ENCODE peak calls at places on chromosomes 6 and 20, in four cellular contexts. H, E, L and B are unnamed samples.

GRCh38 chr6:106037060-106037459 is 49.1 kb upstream of the PRDM1 start:
- DNase-seq in H (no peak), E (no peak), L (no peak), B (no peak)

GRCh38 chr6:165925474-165926156 is 242.0 kb downstream of the TBXT start:
- DNase-seq in H (no peak), E (no peak), L (no peak), B (no peak)

GRCh38 chr20:50005378-50006020 is 22.7 kb downstream of the SNAI1 start:
- DNase-seq in H (no peak), E (no peak), L (no peak), B (no peak)

GRCh38 chr6:136782021-136782770 is 10.1 kb downstream of the MAP3K5 start:
- DNase-seq in H (no peak), E (no peak), L (peak; percentile 35), B (peak; percentile 57)

GRCh38 chr6:47134476-47135189 is 92.5 kb upstream of the ADGRF1 start:
- DNase-seq in H (peak; percentile 35), E (peak; percentile 87), L (peak; percentile 93), B (peak; percentile 98)

GRCh38 chr6:54135665-54136370 is 24.6 kb downstream of the MLIP start:
- DNase-seq in H (no peak), E (no peak), L (peak; percentile 78), B (peak; percentile 20)

GRCh38 chr6:15331143-15331542 is 85.3 kb downstream of the JARID2 start:
- DNase-seq in H (no peak), E (no peak), L (no peak), B (peak; percentile 3)

GRCh38 chr20:17017232-17017631 is 209.6 kb upstream of the PCSK2 start:
- DNase-seq in H (no peak), E (no peak), L (no peak), B (no peak)

GRCh38 chr6:134949927-134950326 is at the start of gene ALDH8A1:
- DNase-seq in H (no peak), E (no peak), L (no peak), B (no peak)

GRCh38 chr20:43838703-43839060 is 76.0 kb upstream of the TOX2 start:
- DNase-seq in H (no peak), E (no peak), L (no peak), B (no peak)

GRCh38 chr6:53718597-53719460 is 53.3 kb upstream of the KLHL31 start:
- DNase-seq in H (peak; percentile 44), E (peak; percentile 22), L (peak; percentile 90), B (peak; percentile 93)

GRCh38 chr6:122028933-122029332 is 370.5 kb upstream of the HSF2 start:
- DNase-seq in H (no peak), E (no peak), L (peak; percentile 42), B (peak; percentile 23)

GRCh38 chr20:48180039-48180438 is 394.8 kb upstream of the SULF2 start:
- DNase-seq in H (no peak), E (peak; percentile 6), L (peak; percentile 37), B (no peak)